ENCODE peak calls at places on chromosomes 13 and 19, in seven cellular contexts. N is ascending aorta, V is choroid plexus epithelial cell, K is transverse colon, R is right lobe of liver, T is activated B cell treated with CpG ODN at 0.5 μM for 24 hours, D is Peyer's patch. A is an unnamed sample.

GRCh38 chr19:16037424-16038195 is 38.7 kb upstream of the TPM4 start:
- DNase-seq in N (no peak), V (no peak), K (no peak), R (no peak), T (no peak), D (no peak), A (no peak)

GRCh38 chr19:4119763-4120162 is 4.2 kb downstream of the MAP2K2 start:
- DNase-seq in N (no peak), V (no peak), K (no peak), R (no peak), T (no peak), D (no peak), A (no peak)

GRCh38 chr19:16266586-16266942 is 58.1 kb upstream of the KLF2 start:
- DNase-seq in N (no peak), V (no peak), K (no peak), R (no peak), T (no peak), D (no peak), A (no peak)

GRCh38 chr13:113291997-113292862 is 4.8 kb upstream of the LAMP1 start:
- DNase-seq in N (no peak), V (peak; percentile 34), K (no peak), R (no peak), T (no peak), D (no peak), A (no peak)

GRCh38 chr13:26011996-26012688 is 39.7 kb downstream of the SHISA2 start:
- DNase-seq in N (no peak), V (peak; percentile 56), K (no peak), R (no peak), T (no peak), D (no peak), A (no peak)

GRCh38 chr19:13160557-13160956 is 10.3 kb downstream of the IER2 start:
- DNase-seq in N (no peak), V (no peak), K (no peak), R (no peak), T (no peak), D (no peak), A (no peak)

GRCh38 chr19:6947745-6948144 is 60.4 kb downstream of the ADGRE1 start:
- DNase-seq in N (peak; percentile 13), V (peak; percentile 2), K (no peak), R (no peak), T (no peak), D (no peak), A (peak; percentile 76)

GRCh38 chr19:48149430-48149829 is 20.7 kb downstream of the LIG1 start:
- DNase-seq in N (no peak), V (no peak), K (peak; percentile 16), R (peak; percentile 66), T (no peak), D (no peak), A (no peak)

GRCh38 chr19:4174895-4175668 is 7.3 kb downstream of the SIRT6 start:
- DNase-seq in N (no peak), V (no peak), K (peak; percentile 36), R (no peak), T (no peak), D (no peak), A (no peak)

GRCh38 chr13:44834404-44834803 is 154.9 kb downstream of the NUFIP1 start:
- DNase-seq in N (no peak), V (no peak), K (no peak), R (no peak), T (no peak), D (no peak), A (no peak)

GRCh38 chr19:800360-801029 is 3.2 kb downstream of the PTBP1 start:
- DNase-seq in N (no peak), V (peak; percentile 70), K (peak; percentile 61), R (no peak), T (no peak), D (peak; percentile 70), A (no peak)

GRCh38 chr19:6682607-6683128 is 12.7 kb upstream of the TNFSF14 start:
- DNase-seq in N (no peak), V (no peak), K (no peak), R (no peak), T (no peak), D (no peak), A (no peak)

GRCh38 chr13:44523176-44524017 is 52.7 kb downstream of the TSC22D1 start:
- DNase-seq in N (no peak), V (peak; percentile 88), K (no peak), R (no peak), T (no peak), D (no peak), A (peak; percentile 19)

GRCh38 chr13:33931397-33931987 is 113.5 kb downstream of the RFC3 start:
- DNase-seq in N (no peak), V (peak; percentile 80), K (no peak), R (no peak), T (no peak), D (no peak), A (peak; percentile 14)

GRCh38 chr13:45728759-45729158 is 26.6 kb downstream of the CBY2 start:
- DNase-seq in N (no peak), V (no peak), K (no peak), R (no peak), T (no peak), D (no peak), A (no peak)

GRCh38 chr19:44712864-44713515 is 14.0 kb downstream of the CEACAM16 start:
- DNase-seq in N (no peak), V (peak; percentile 39), K (no peak), R (no peak), T (no peak), D (no peak), A (no peak)

GRCh38 chr19:52331757-52332156 is 4.3 kb upstream of the ZNF610 start:
- DNase-seq in N (no peak), V (peak; percentile 23), K (no peak), R (no peak), T (no peak), D (no peak), A (no peak)

GRCh38 chr13:94987081-94987480 is 274.7 kb upstream of the SOX21 start:
- DNase-seq in N (no peak), V (no peak), K (no peak), R (no peak), T (no peak), D (no peak), A (no peak)

GRCh38 chr13:94987869-94988268 is 275.5 kb upstream of the SOX21 start:
- DNase-seq in N (no peak), V (no peak), K (no peak), R (no peak), T (no peak), D (no peak), A (no peak)

GRCh38 chr13:94984974-94985373 is 272.6 kb upstream of the SOX21 start:
- DNase-seq in N (no peak), V (no peak), K (no peak), R (no peak), T (no peak), D (no peak), A (no peak)

GRCh38 chr13:94992277-94992989 is 280.1 kb upstream of the SOX21 start:
- DNase-seq in N (no peak), V (no peak), K (no peak), R (no peak), T (no peak), D (no peak), A (no peak)

DNA sequence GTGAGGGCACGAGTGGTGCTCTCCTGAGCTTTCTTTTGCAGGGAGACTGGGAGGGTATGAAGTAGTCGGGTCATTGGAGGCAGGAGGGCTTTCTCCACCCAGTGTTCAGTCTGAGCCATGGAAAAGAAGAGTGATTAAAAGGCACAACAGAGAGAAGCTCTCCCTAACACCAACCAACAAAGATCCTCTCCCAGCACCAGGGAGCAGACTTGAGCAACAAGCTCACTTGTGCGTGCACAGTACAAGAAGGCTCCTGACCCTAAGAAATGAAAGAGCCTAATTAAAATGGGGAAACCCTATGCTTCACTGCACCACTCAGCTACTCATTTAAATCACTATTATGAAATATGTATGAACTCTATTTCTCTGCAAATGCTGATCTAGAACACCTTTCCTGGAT is 276.3 kb upstream of the SOX21 start:
- DNase-seq in N (no peak), V (peak; percentile 47), K (no peak), R (no peak), T (no peak), D (no peak), A (no peak)
- TF ChIP-seq CTCF in N (no peak), V (peak; percentile 44), K (no peak), R (no peak), T (no peak), D (no peak), A (no peak)

DNA sequence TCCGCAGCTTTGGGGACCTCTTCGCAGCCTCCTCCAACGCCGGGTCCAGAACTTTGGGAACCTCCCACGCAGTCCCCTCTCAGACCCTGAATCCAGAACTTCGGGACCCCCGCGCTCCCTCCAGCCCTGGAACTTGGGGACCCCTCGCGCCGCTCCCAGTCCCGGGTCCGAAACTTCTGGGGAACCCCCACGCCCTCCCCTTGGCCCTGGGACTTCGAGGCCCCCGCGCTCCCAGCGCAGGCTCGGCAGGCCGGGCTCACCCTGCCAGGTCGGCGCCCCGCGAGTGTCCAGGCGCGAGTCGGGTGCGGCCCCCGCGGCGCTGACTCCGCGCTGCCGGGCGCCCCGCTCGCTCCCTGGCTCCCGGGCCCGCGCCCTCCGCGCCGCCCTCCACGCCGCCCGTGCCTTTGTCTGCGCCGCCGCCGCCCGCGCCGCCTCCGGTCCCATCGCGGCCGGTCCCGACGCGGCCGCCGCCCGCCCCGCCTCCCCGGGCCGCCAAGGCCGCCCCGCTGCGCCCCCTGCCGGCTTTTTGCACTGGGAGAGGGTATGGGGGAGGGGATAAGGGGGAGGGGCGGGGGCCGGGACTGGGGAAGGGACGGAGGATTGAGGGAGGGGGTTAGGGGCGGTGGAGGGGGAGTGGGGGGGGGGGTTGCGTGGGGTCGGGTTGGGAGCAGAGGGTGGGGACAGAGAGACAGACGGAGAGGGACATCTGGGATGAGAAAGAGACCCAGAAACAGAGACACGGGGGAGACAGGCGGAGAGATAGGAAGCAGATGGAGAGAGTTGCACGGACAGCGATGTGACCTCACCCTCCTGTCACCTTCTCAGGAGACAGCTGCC is at the start of gene HOMER3:
- DNase-seq in N (no peak), V (peak; percentile 54), K (peak; percentile 85), R (peak; percentile 84), T (peak; percentile 80), D (peak; percentile 86), A (peak; percentile 94)
- TF ChIP-seq CTCF in N (peak; percentile 11), V (peak; percentile 46), K (peak; percentile 42), R (no peak), T (no peak), D (peak; percentile 47), A (peak; percentile 57)

GRCh38 chr19:11346104-11346940 is at the start of the genes CCDC159 and TMEM205:
- DNase-seq in N (peak; percentile 98), V (peak; percentile 99), K (peak; percentile 99), R (peak; percentile 99), T (peak; percentile 93), D (peak; percentile 98), A (peak; percentile 97)
- TF ChIP-seq CTCF in N (no peak), V (no peak), K (no peak), R (no peak), T (no peak), D (no peak), A (peak; percentile 26)

DNA sequence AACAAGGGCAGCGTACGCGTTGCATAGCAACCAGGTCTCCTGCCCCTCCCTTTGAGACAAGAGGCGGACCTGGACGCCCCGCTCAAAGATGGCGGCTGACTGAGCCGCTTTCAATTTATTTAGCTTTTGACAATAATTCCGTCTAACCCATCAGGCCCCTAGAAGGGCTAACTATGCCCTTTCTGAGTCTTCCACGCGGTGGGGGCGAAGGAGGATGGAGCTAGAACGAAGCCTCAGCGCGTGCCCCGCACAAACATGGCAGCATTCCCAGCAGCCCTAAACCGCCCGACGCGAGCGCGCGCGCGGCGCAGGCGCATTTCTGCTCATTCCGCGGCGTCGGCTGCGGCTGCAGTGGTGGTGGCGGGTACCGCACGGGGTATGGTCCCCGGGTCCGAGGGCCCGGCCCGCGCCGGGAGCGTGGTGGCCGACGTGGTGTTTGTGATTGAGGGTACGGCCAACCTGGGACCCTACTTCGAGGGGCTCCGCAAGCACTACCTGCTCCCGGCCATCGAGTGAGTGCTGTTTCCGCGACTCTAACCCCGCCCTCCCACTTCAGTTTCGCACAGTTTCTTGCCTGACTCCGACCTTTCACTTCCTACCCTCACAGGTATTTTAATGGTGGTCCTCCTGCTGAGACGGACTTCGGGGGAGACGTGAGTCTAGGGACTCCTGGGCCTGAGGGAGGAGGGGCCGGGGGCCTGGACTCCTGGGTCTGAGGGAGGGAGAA is at the start of gene MED25:
- DNase-seq in N (peak; percentile 30), V (peak; percentile 84), K (peak; percentile 87), R (peak; percentile 89), T (peak; percentile 91), D (peak; percentile 92), A (peak; percentile 94)
- TF ChIP-seq CTCF in N (peak; percentile 89), V (no peak), K (peak; percentile 54), R (peak; percentile 6), T (no peak), D (no peak), A (no peak)

A was measured in GM13977.